ENCODE peak calls at places on chromosomes 16 and 17, in ten cellular contexts. O, G, W, H, V, X, T, E, J and R are unnamed samples.

GRCh38 chr16:10827691-10828341 is 9.2 kb upstream of the TVP23A start:
- DNase-seq in O (peak; percentile 91), G (peak; percentile 50), W (no peak), H (peak; percentile 2), V (no peak), X (peak; percentile 42), T (no peak), E (no peak), J (no peak), R (no peak)

GRCh38 chr16:29943846-29944669 is 17.8 kb upstream of the TMEM219 start:
- DNase-seq in O (no peak), G (peak; percentile 73), W (peak; percentile 100), H (no peak), V (peak; percentile 86), X (peak; percentile 96), T (peak; percentile 66), E (no peak), J (peak; percentile 58), R (peak; percentile 56)

GRCh38 chr16:56986361-56986760 is 3.0 kb upstream of the NLRC5 start:
- DNase-seq in O (no peak), G (no peak), W (no peak), H (no peak), V (no peak), X (no peak), T (peak; percentile 12), E (no peak), J (no peak), R (no peak)

GRCh38 chr16:19382887-19383816 is 34.5 kb upstream of the TMC5 start:
- DNase-seq in O (no peak), G (no peak), W (no peak), H (no peak), V (no peak), X (no peak), T (peak; percentile 30), E (no peak), J (no peak), R (no peak)

GRCh38 chr17:9432867-9433495 is 142.6 kb downstream of the STX8 start:
- DNase-seq in O (no peak), G (no peak), W (no peak), H (no peak), V (no peak), X (no peak), T (no peak), E (no peak), J (no peak), R (no peak)

GRCh38 chr17:5708344-5708743 is 124.0 kb upstream of the NLRP1 start:
- DNase-seq in O (no peak), G (no peak), W (no peak), H (no peak), V (no peak), X (no peak), T (no peak), E (no peak), J (no peak), R (no peak)

GRCh38 chr17:46192484-46193245 is 564 bp downstream of the KANSL1 start:
- DNase-seq in O (peak; percentile 76), G (peak; percentile 79), W (peak; percentile 80), H (peak; percentile 69), V (peak; percentile 48), X (no peak), T (peak; percentile 23), E (peak; percentile 65), J (peak; percentile 87), R (peak; percentile 46)

GRCh38 chr16:67104845-67105244 is 4.9 kb upstream of the PHAF1 start:
- DNase-seq in O (no peak), G (peak; percentile 33), W (no peak), H (no peak), V (no peak), X (no peak), T (peak; percentile 48), E (no peak), J (no peak), R (no peak)

GRCh38 chr17:80817861-80818260 is 173.8 kb upstream of the CHMP6 start:
- DNase-seq in O (peak; percentile 52), G (no peak), W (no peak), H (no peak), V (no peak), X (no peak), T (no peak), E (no peak), J (no peak), R (no peak)

GRCh38 chr16:81647527-81647926 is 131.6 kb upstream of the PLCG2 start:
- DNase-seq in O (no peak), G (no peak), W (peak; percentile 59), H (no peak), V (peak; percentile 34), X (no peak), T (no peak), E (no peak), J (no peak), R (no peak)

GRCh38 chr17:55285340-55286301 is 20.9 kb downstream of the HLF start:
- DNase-seq in O (peak; percentile 96), G (peak; percentile 65), W (no peak), H (no peak), V (no peak), X (no peak), T (peak; percentile 55), E (no peak), J (no peak), R (no peak)

GRCh38 chr16:71542377-71542776 is 16.2 kb downstream of the CHST4 start:
- DNase-seq in O (no peak), G (peak; percentile 42), W (no peak), H (peak; percentile 40), V (no peak), X (no peak), T (no peak), E (peak; percentile 18), J (no peak), R (peak; percentile 70)

GRCh38 chr17:52048503-52048902 is 110.0 kb downstream of the CA10 start:
- DNase-seq in O (no peak), G (no peak), W (no peak), H (no peak), V (no peak), X (no peak), T (no peak), E (no peak), J (no peak), R (no peak)

GRCh38 chr17:1532836-1533602 is 16.6 kb upstream of the INPP5K start:
- DNase-seq in O (no peak), G (peak; percentile 53), W (no peak), H (peak; percentile 12), V (no peak), X (no peak), T (no peak), E (no peak), J (no peak), R (peak; percentile 52)

GRCh38 chr16:84732674-84733352 is 33.0 kb downstream of the USP10 start:
- DNase-seq in O (no peak), G (no peak), W (no peak), H (no peak), V (no peak), X (no peak), T (peak; percentile 42), E (no peak), J (no peak), R (no peak)

GRCh38 chr16:70770291-70770967 is 30.5 kb downstream of the VAC14 start:
- DNase-seq in O (no peak), G (no peak), W (no peak), H (no peak), V (no peak), X (no peak), T (no peak), E (no peak), J (no peak), R (no peak)